ENCODE peak calls at places on chromosomes 1 and 21, in four cellular contexts. B, Y, W and O are unnamed samples.

GRCh38 chr1:60895167-60896124 is 186.9 kb upstream of the NFIA start:
- DNase-seq in B (no peak), Y (no peak), W (no peak), O (no peak)

GRCh38 chr1:3735027-3735682 is 17.1 kb upstream of the CCDC27 start:
- DNase-seq in B (no peak), Y (no peak), W (no peak), O (no peak)

GRCh38 chr1:63645301-63645700 is 52.1 kb downstream of the PGM1 start:
- DNase-seq in B (no peak), Y (no peak), W (no peak), O (no peak)

GRCh38 chr1:225768662-225769426 is 8.8 kb upstream of the SRP9 start:
- DNase-seq in B (no peak), Y (no peak), W (no peak), O (peak; percentile 20)

GRCh38 chr1:201496296-201496690 is 10.6 kb downstream of the CSRP1 start:
- DNase-seq in B (no peak), Y (no peak), W (no peak), O (no peak)

GRCh38 chr1:8439015-8439702 is 121.2 kb downstream of the SLC45A1 start:
- DNase-seq in B (peak; percentile 86), Y (no peak), W (peak; percentile 83), O (peak; percentile 93)

GRCh38 chr1:113538225-113538624 is 147.9 kb downstream of the MAGI3 start:
- DNase-seq in B (no peak), Y (no peak), W (no peak), O (no peak)

GRCh38 chr1:51518730-51519047 is 377 bp downstream of the EPS15 start:
- DNase-seq in B (peak; percentile 86), Y (peak; percentile 37), W (peak; percentile 76), O (peak; percentile 94)

GRCh38 chr1:81506691-81507090 is 294.0 kb upstream of the ADGRL2 start:
- DNase-seq in B (no peak), Y (no peak), W (no peak), O (no peak)

GRCh38 chr1:54774820-54775498 is 10.6 kb upstream of the PARS2 start:
- DNase-seq in B (no peak), Y (no peak), W (no peak), O (no peak)

GRCh38 chr1:24864409-24864808 is 65.7 kb downstream of the RUNX3 start:
- DNase-seq in B (no peak), Y (no peak), W (peak; percentile 12), O (no peak)

GRCh38 chr1:115098979-115099692 is 9.8 kb upstream of the TSPAN2 start:
- DNase-seq in B (no peak), Y (peak; percentile 95), W (peak; percentile 51), O (peak; percentile 88)

GRCh38 chr1:182555493-182555892 is 33.6 kb downstream of the RNASEL start:
- DNase-seq in B (no peak), Y (no peak), W (no peak), O (no peak)

GRCh38 chr1:1891349-1892078 is 627 bp upstream of the GNB1 start:
- DNase-seq in B (peak; percentile 92), Y (peak; percentile 86), W (peak; percentile 84), O (peak; percentile 97)

GRCh38 chr1:225819346-225820192 is 9.6 kb downstream of the EPHX1 start:
- DNase-seq in B (no peak), Y (no peak), W (no peak), O (no peak)

GRCh38 chr1:223242382-223242955 is 99.4 kb upstream of the TLR5 start:
- DNase-seq in B (no peak), Y (no peak), W (no peak), O (no peak)

GRCh38 chr1:201489656-201490261 is 17.2 kb downstream of the CSRP1 start:
- DNase-seq in B (no peak), Y (no peak), W (no peak), O (no peak)

GRCh38 chr1:234400773-234401172 is 27.5 kb downstream of the COA6 start:
- DNase-seq in B (no peak), Y (peak; percentile 43), W (no peak), O (no peak)

GRCh38 chr21:36985761-36986594 is 19.5 kb upstream of the HLCS start:
- DNase-seq in B (no peak), Y (peak; percentile 64), W (no peak), O (no peak)

GRCh38 chr1:198253668-198254067 is 96.9 kb downstream of the NEK7 start:
- DNase-seq in B (no peak), Y (no peak), W (no peak), O (no peak)

GRCh38 chr1:5599541-5599940 is 392.7 kb downstream of the NPHP4 start:
- DNase-seq in B (no peak), Y (no peak), W (no peak), O (no peak)

GRCh38 chr1:170513138-170513537 is 18.8 kb upstream of the GORAB start:
- DNase-seq in B (no peak), Y (no peak), W (no peak), O (no peak)

GRCh38 chr21:27462786-27463185 is 495.9 kb upstream of the ADAMTS5 start:
- DNase-seq in B (no peak), Y (no peak), W (no peak), O (no peak)

GRCh38 chr1:26387447-26387846 is 14.9 kb upstream of the ZNF683 start:
- DNase-seq in B (no peak), Y (no peak), W (no peak), O (peak; percentile 2)

GRCh38 chr1:48761986-48762385 is 14.7 kb downstream of the BEND5 start:
- DNase-seq in B (no peak), Y (no peak), W (no peak), O (no peak)

GRCh38 chr1:214136336-214136735 is 144.6 kb upstream of the SMYD2 start:
- DNase-seq in B (no peak), Y (no peak), W (no peak), O (no peak)

GRCh38 chr21:43937898-43938309 is 72.9 kb downstream of the AGPAT3 start:
- DNase-seq in B (no peak), Y (no peak), W (no peak), O (no peak)

GRCh38 chr1:175195798-175196197 is 3.2 kb upstream of the KIAA0040 start:
- DNase-seq in B (no peak), Y (no peak), W (no peak), O (no peak)
- H3K9me3 ChIP-seq in B (no peaks in the 10 kb centered on the region), Y (no peaks in the 10 kb centered on the region), W (no peaks in the 10 kb centered on the region), O (no peaks in the 10 kb centered on the region)

GRCh38 chr1:69213644-69214043 is 354.1 kb upstream of the LRRC7 start:
- DNase-seq in B (no peak), Y (no peak), W (no peak), O (no peak)
- H3K9me3 ChIP-seq in B (no peaks in the 10 kb centered on the region), Y (no peaks in the 10 kb centered on the region), W (no peaks in the 10 kb centered on the region), O (no peaks in the 10 kb centered on the region)

DNA sequence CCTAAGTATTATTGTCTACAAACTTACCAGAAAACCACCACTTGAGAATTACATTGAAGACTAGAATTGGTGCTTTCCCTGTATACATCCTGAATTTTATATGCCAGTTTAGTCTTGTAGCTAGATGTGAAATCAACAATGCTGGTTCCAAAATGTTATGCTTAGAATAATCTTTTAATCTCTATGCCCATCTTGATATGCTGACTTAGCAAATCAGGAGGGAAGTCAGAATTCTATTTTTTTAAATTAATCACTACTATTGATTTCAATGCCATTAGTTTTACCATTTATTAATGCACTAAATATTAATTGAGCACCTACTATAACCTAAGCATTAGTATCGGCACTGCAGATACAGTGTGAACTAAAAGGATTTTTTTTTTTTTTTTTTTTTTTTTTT is 641.6 kb upstream of the ADGRL4 start:
- DNase-seq in B (no peak), Y (no peak), W (no peak), O (no peak)
- H3K9me3 ChIP-seq in B (no peaks in the 10 kb centered on the region), Y (no peaks in the 10 kb centered on the region), W (no peaks in the 10 kb centered on the region), O (no peaks in the 10 kb centered on the region)

GRCh38 chr1:69711159-69711930 is 143.6 kb downstream of the LRRC7 start:
- DNase-seq in B (no peak), Y (no peak), W (no peak), O (no peak)
- H3K9me3 ChIP-seq in B (no peaks in the 10 kb centered on the region), Y (no peaks in the 10 kb centered on the region), W (no peaks in the 10 kb centered on the region), O (no peaks in the 10 kb centered on the region)

GRCh38 chr1:83495560-83495959 is 503.4 kb downstream of the TTLL7 start:
- DNase-seq in B (no peak), Y (no peak), W (no peak), O (no peak)
- H3K9me3 ChIP-seq in B (no peaks in the 10 kb centered on the region), Y (no peaks in the 10 kb centered on the region), W (no peaks in the 10 kb centered on the region), O (no peaks in the 10 kb centered on the region)

DNA sequence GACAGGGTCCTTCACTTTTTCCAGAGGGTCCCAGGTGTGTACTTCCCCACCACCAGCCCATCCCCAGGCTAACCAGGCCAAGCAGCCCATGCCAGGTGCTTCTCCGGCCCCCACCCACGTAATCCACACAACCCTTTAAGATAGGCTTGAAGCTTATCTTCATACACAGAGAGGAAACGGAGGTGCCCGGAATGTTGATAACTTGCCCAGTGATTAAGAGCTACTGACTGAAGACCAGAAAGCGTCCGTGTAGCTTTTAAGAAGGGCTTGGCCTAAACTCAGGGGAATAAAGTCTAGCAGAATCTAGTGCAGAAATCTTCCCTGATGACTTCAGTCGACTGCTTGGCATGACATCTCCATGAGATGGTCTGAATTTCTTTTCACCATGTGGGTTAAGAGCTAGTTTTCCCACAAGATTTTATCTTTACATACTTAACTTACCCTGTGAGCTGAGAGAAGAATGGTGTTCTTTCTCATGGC is 138.7 kb downstream of the GALNT2 start:
- DNase-seq in B (no peak), Y (no peak), W (peak; percentile 37), O (no peak)
- H3K9me3 ChIP-seq in B (no peaks in the 10 kb centered on the region), Y (no peaks in the 10 kb centered on the region), W (no peaks in the 10 kb centered on the region), O (no peaks in the 10 kb centered on the region)

GRCh38 chr21:38661296-38662223 is 144.2 kb upstream of the ETS2 start:
- DNase-seq in B (peak; percentile 68), Y (peak; percentile 2), W (no peak), O (peak; percentile 76)

GRCh38 chr21:38664821-38665220 is 140.9 kb upstream of the ETS2 start:
- DNase-seq in B (no peak), Y (no peak), W (no peak), O (no peak)

GRCh38 chr21:38663282-38663681 is 142.4 kb upstream of the ETS2 start:
- DNase-seq in B (no peak), Y (no peak), W (no peak), O (no peak)

GRCh38 chr21:38662224-38662568 is 143.5 kb upstream of the ETS2 start:
- DNase-seq in B (no peak), Y (no peak), W (no peak), O (no peak)

DNA sequence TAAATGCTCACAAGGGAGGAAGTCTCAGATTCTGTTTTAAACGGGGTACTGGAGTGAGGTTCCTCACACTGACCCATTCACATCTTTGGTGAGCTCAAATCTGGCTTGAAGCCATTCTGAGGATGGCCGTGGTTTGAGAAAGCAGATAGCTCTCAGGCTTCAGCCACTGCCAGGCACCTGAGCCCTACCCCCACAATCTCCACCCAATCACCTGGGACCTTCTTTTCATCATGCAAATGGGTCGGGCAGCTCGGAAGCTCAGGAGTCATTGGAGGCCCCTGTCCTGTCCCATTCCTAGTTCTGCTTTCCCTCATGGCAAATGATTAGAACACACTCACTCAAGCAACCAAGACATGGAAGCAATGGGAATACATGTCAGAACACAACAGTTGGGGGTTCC is 141.4 kb upstream of the ETS2 start:
- DNase-seq in B (no peak), Y (no peak), W (no peak), O (no peak)
- H3K9me3 ChIP-seq in B (no peaks in the 10 kb centered on the region), Y (no peaks in the 10 kb centered on the region), W (no peaks in the 10 kb centered on the region), O (no peaks in the 10 kb centered on the region)

GRCh38 chr1:167839009-167839408 is 74.9 kb downstream of the ADCY10 start:
- DNase-seq in B (no peak), Y (no peak), W (no peak), O (no peak)
- H3K9me3 ChIP-seq in B (no peaks in the 10 kb centered on the region), Y (no peaks in the 10 kb centered on the region), W (no peaks in the 10 kb centered on the region), O (no peaks in the 10 kb centered on the region)

GRCh38 chr1:33824321-33824720 is 39.6 kb upstream of the HMGB4 start:
- DNase-seq in B (no peak), Y (no peak), W (no peak), O (no peak)
- H3K9me3 ChIP-seq in B (no peaks in the 10 kb centered on the region), Y (no peaks in the 10 kb centered on the region), W (no peaks in the 10 kb centered on the region), O (peaks cover 5% of the 10 kb centered on the region)

GRCh38 chr21:24868117-24868516 is 739.2 kb downstream of the MRPL39 start:
- DNase-seq in B (no peak), Y (no peak), W (no peak), O (no peak)
- H3K9me3 ChIP-seq in B (no peaks in the 10 kb centered on the region), Y (no peaks in the 10 kb centered on the region), W (no peaks in the 10 kb centered on the region), O (peaks cover 13% of the 10 kb centered on the region)